ENCODE peak calls at places on chromosomes 16 and 17, in four cellular contexts. One of them, this sample, is unnamed.

GRCh38 chr17:53227514-53227913 is 595.2 kb upstream of the KIF2B start:
- DNase-seq in OCI-LY7: no peak
- DNase-seq in GM23338: no peak
- DNase-seq in hepatocyte: peak
- DNase-seq in this sample: no peak

GRCh38 chr17:72715906-72716572 is 376.4 kb downstream of the SLC39A11 start:
- DNase-seq in hepatocyte: peak
- DNase-seq in GM23338: no peak
- DNase-seq in OCI-LY7: no peak
- DNase-seq in this sample: no peak

GRCh38 chr16:85552980-85553435 is 60.1 kb upstream of the GSE1 start:
- DNase-seq in GM23338: peak
- DNase-seq in OCI-LY7: no peak
- DNase-seq in hepatocyte: no peak
- DNase-seq in this sample: peak

GRCh38 chr17:19928299-19928698 is 49.3 kb downstream of the AKAP10 start:
- DNase-seq in hepatocyte: no peak
- DNase-seq in OCI-LY7: no peak
- DNase-seq in GM23338: no peak
- DNase-seq in this sample: no peak

GRCh38 chr16:85390511-85391174 is 222.5 kb upstream of the GSE1 start:
- DNase-seq in OCI-LY7: no peak
- DNase-seq in GM23338: no peak
- DNase-seq in hepatocyte: peak
- DNase-seq in this sample: no peak

GRCh38 chr16:72749091-72749490 is 298.8 kb downstream of the ZFHX3 start:
- DNase-seq in hepatocyte: no peak
- DNase-seq in OCI-LY7: no peak
- DNase-seq in GM23338: no peak
- DNase-seq in this sample: no peak

GRCh38 chr17:36647598-36647997 is 46.2 kb downstream of the MRM1 start:
- DNase-seq in GM23338: peak
- DNase-seq in hepatocyte: no peak
- DNase-seq in OCI-LY7: no peak
- DNase-seq in this sample: peak

GRCh38 chr16:51416921-51417320 is 265.9 kb upstream of the SALL1 start:
- DNase-seq in OCI-LY7: no peak
- DNase-seq in GM23338: no peak
- DNase-seq in hepatocyte: no peak
- DNase-seq in this sample: no peak

GRCh38 chr16:86576591-86577313 is 1.6 kb upstream of the FOXL1 start:
- DNase-seq in hepatocyte: no peak
- DNase-seq in OCI-LY7: no peak
- DNase-seq in GM23338: peak
- DNase-seq in this sample: no peak

GRCh38 chr16:3874794-3875692 is 5.5 kb downstream of the CREBBP start:
- DNase-seq in OCI-LY7: no peak
- DNase-seq in GM23338: peak
- DNase-seq in hepatocyte: no peak
- DNase-seq in this sample: no peak

GRCh38 chr16:57277586-57277985 is 6.9 kb downstream of the PLLP start:
- DNase-seq in hepatocyte: no peak
- DNase-seq in OCI-LY7: no peak
- DNase-seq in GM23338: no peak
- DNase-seq in this sample: no peak

GRCh38 chr17:4142107-4142900 is 526 bp downstream of the ZZEF1 start:
- DNase-seq in GM23338: peak
- DNase-seq in OCI-LY7: peak
- DNase-seq in hepatocyte: peak
- DNase-seq in this sample: peak

GRCh38 chr16:5918553-5919127 is 821.0 kb upstream of the EEF2KMT start:
- DNase-seq in OCI-LY7: no peak
- DNase-seq in GM23338: peak
- DNase-seq in hepatocyte: peak
- DNase-seq in this sample: peak

GRCh38 chr17:50924800-50925199 is 58.6 kb upstream of the TOB1 start:
- DNase-seq in OCI-LY7: no peak
- DNase-seq in GM23338: no peak
- DNase-seq in hepatocyte: no peak
- DNase-seq in this sample: no peak

GRCh38 chr16:55273959-55274358 is 50.0 kb upstream of the IRX6 start:
- DNase-seq in GM23338: no peak
- DNase-seq in hepatocyte: no peak
- DNase-seq in OCI-LY7: no peak
- DNase-seq in this sample: no peak

GRCh38 chr16:57736419-57737281 is 1.1 kb downstream of the KATNB1 start:
- DNase-seq in GM23338: peak
- DNase-seq in OCI-LY7: peak
- DNase-seq in hepatocyte: peak
- DNase-seq in this sample: peak

GRCh38 chr16:69270395-69270794 is 40.8 kb upstream of the VPS4A start:
- DNase-seq in GM23338: no peak
- DNase-seq in hepatocyte: no peak
- DNase-seq in OCI-LY7: no peak
- DNase-seq in this sample: no peak

GRCh38 chr17:311119-311848 is 41.3 kb downstream of the RPH3AL start:
- DNase-seq in OCI-LY7: no peak
- DNase-seq in GM23338: peak
- DNase-seq in hepatocyte: no peak
- DNase-seq in this sample: peak

GRCh38 chr16:4370570-4371480 is 823 bp upstream of the VASN start:
- DNase-seq in hepatocyte: peak
- DNase-seq in GM23338: no peak
- DNase-seq in OCI-LY7: no peak
- DNase-seq in this sample: no peak

GRCh38 chr17:74481621-74482020 is 15.2 kb downstream of the CD300A start:
- DNase-seq in OCI-LY7: no peak
- DNase-seq in hepatocyte: no peak
- DNase-seq in GM23338: no peak
- DNase-seq in this sample: no peak

GRCh38 chr17:74480290-74480689 is 13.9 kb downstream of the CD300A start:
- DNase-seq in OCI-LY7: no peak
- DNase-seq in hepatocyte: no peak
- DNase-seq in GM23338: no peak
- DNase-seq in this sample: no peak

GRCh38 chr17:74477411-74477810 is 11.0 kb downstream of the CD300A start:
- DNase-seq in hepatocyte: no peak
- DNase-seq in GM23338: no peak
- DNase-seq in OCI-LY7: no peak
- DNase-seq in this sample: no peak

GRCh38 chr17:74475189-74475588 is 8.8 kb downstream of the CD300A start:
- DNase-seq in hepatocyte: no peak
- DNase-seq in OCI-LY7: no peak
- DNase-seq in GM23338: no peak
- DNase-seq in this sample: no peak

DNA sequence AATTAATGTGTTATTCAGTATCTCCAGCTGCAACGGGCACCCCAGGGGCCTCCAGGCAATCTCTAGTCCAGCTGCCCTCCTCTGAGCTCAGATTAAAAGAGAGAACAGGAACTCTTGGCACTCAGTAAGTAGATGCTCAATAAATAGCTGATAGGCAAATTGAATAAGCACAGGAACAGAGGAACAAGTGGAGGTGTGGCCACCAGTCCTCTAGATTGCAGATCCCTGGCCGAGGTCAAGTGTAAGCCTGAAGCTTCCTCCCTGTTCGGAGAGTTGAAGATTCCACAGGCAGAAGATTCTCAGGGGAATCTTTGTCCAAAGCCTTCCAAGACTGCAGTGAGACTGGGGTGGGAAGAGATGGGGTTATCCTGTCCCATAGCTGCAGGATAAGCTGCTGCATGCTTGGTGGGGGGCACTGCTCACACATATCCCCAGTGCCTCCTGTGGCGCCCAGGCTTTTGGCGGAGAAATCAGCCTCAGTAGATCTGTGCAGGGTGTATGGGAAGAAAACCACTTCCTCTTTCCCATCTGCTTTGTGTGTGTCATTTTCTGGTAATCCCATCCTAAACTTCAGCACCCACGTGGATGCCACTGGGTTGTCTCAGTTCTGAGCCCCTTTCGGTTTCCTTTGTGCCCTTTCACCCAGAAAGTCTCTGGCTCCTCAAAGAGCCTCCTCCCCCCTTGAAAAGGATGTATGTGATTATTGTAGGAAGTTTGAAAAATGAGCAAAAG is 12.1 kb downstream of the CD300A start:
- DNase-seq in hepatocyte: no peak
- DNase-seq in GM23338: no peak
- DNase-seq in OCI-LY7: peak
- DNase-seq in this sample: no peak
- TF ChIP-seq EZH2phosphoT487 in hepatocyte: no peak
- TF ChIP-seq EZH2phosphoT487 in GM23338: no peak
- TF ChIP-seq EZH2phosphoT487 in OCI-LY7: no peak
- TF ChIP-seq EZH2phosphoT487 in this sample: no peak

GRCh38 chr16:67661101-67661661 is 421 bp downstream of the PARD6A start:
- DNase-seq in OCI-LY7: no peak
- DNase-seq in hepatocyte: peak
- DNase-seq in GM23338: peak
- DNase-seq in this sample: peak
- TF ChIP-seq EZH2phosphoT487 in OCI-LY7: no peak
- TF ChIP-seq EZH2phosphoT487 in hepatocyte: no peak
- TF ChIP-seq EZH2phosphoT487 in GM23338: no peak
- TF ChIP-seq EZH2phosphoT487 in this sample: no peak

GRCh38 chr17:77216435-77216980 is 75.7 kb downstream of the SEC14L1 start:
- DNase-seq in OCI-LY7: no peak
- DNase-seq in GM23338: no peak
- DNase-seq in hepatocyte: no peak
- DNase-seq in this sample: no peak
- TF ChIP-seq EZH2phosphoT487 in OCI-LY7: no peak
- TF ChIP-seq EZH2phosphoT487 in GM23338: no peak
- TF ChIP-seq EZH2phosphoT487 in hepatocyte: no peak
- TF ChIP-seq EZH2phosphoT487 in this sample: no peak

GRCh38 chr17:17514993-17515920 is 19.1 kb upstream of the RASD1 start:
- DNase-seq in GM23338: peak
- DNase-seq in OCI-LY7: no peak
- DNase-seq in hepatocyte: no peak
- DNase-seq in this sample: peak
- TF ChIP-seq EZH2phosphoT487 in GM23338: no peak
- TF ChIP-seq EZH2phosphoT487 in OCI-LY7: no peak
- TF ChIP-seq EZH2phosphoT487 in hepatocyte: no peak
- TF ChIP-seq EZH2phosphoT487 in this sample: no peak

GRCh38 chr17:28550858-28551257 is 1.6 kb downstream of the UNC119 start:
- DNase-seq in OCI-LY7: no peak
- DNase-seq in GM23338: no peak
- DNase-seq in hepatocyte: no peak
- DNase-seq in this sample: no peak

GRCh38 chr17:28553000-28553505 is 629 bp upstream of the UNC119 start:
- DNase-seq in GM23338: no peak
- DNase-seq in OCI-LY7: no peak
- DNase-seq in hepatocyte: no peak
- DNase-seq in this sample: no peak

GRCh38 chr17:28551421-28552186 is 820 bp downstream of the UNC119 start:
- DNase-seq in OCI-LY7: no peak
- DNase-seq in hepatocyte: peak
- DNase-seq in GM23338: no peak
- DNase-seq in this sample: peak

GRCh38 chr17:28554565-28554964 is 2.1 kb upstream of the UNC119 start:
- DNase-seq in GM23338: no peak
- DNase-seq in hepatocyte: no peak
- DNase-seq in OCI-LY7: no peak
- DNase-seq in this sample: no peak

GRCh38 chr17:28552201-28552999 is at the start of gene UNC119:
- DNase-seq in GM23338: peak
- DNase-seq in hepatocyte: peak
- DNase-seq in OCI-LY7: peak
- DNase-seq in this sample: peak
- TF ChIP-seq EZH2phosphoT487 in GM23338: no peak
- TF ChIP-seq EZH2phosphoT487 in hepatocyte: no peak
- TF ChIP-seq EZH2phosphoT487 in OCI-LY7: no peak
- TF ChIP-seq EZH2phosphoT487 in this sample: no peak

GRCh38 chr16:61045931-61046330 is 990.3 kb downstream of the CDH8 start:
- DNase-seq in OCI-LY7: no peak
- DNase-seq in GM23338: no peak
- DNase-seq in hepatocyte: no peak
- DNase-seq in this sample: no peak

GRCh38 chr16:61042736-61043135 is 993.5 kb downstream of the CDH8 start:
- DNase-seq in hepatocyte: peak
- DNase-seq in OCI-LY7: peak
- DNase-seq in GM23338: peak
- DNase-seq in this sample: peak
- TF ChIP-seq EZH2phosphoT487 in hepatocyte: no peak
- TF ChIP-seq EZH2phosphoT487 in OCI-LY7: no peak
- TF ChIP-seq EZH2phosphoT487 in GM23338: no peak
- TF ChIP-seq EZH2phosphoT487 in this sample: no peak

DNA sequence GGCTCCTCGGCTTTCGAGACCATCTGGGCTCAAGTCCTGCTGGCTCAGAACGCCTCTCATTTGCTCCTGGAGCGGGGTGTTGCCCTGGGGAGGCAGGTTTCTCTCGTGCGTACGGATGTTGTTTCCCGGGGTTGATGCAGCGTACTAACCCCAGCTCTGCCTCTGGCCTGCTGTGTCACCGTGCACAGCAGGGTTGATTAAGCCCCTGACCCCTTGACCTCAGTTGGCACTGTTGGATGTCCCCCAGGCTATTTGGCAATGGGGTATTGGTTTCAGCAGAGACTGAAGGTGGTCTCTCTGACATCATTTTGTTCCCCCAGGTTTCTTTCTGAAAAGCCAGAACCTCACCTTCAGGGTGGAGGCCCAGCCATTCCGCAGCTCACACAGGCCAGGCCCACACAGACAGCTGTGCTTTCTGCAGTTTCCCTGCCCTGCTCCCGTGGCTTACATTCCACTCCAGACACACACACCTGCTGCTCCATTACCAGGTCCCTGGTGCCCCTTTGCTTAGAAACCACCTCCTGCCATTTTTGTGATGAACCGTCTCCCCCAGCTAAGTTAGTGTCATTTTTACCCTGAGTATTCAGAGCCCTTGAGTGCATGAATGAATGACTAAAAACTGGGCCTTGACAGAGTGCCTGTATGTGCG is 233.5 kb downstream of the CCDC182 start:
- DNase-seq in OCI-LY7: no peak
- DNase-seq in GM23338: no peak
- DNase-seq in hepatocyte: no peak
- DNase-seq in this sample: peak
- TF ChIP-seq EZH2phosphoT487 in OCI-LY7: no peak
- TF ChIP-seq EZH2phosphoT487 in GM23338: no peak
- TF ChIP-seq EZH2phosphoT487 in hepatocyte: no peak
- TF ChIP-seq EZH2phosphoT487 in this sample: no peak

GRCh38 chr17:76869878-76870714 is 1.9 kb downstream of the MGAT5B start:
- DNase-seq in GM23338: peak
- DNase-seq in OCI-LY7: no peak
- DNase-seq in hepatocyte: peak
- DNase-seq in this sample: peak
- TF ChIP-seq EZH2phosphoT487 in GM23338: no peak
- TF ChIP-seq EZH2phosphoT487 in OCI-LY7: no peak
- TF ChIP-seq EZH2phosphoT487 in hepatocyte: peak
- TF ChIP-seq EZH2phosphoT487 in this sample: peak